ENCODE peak calls at places on chromosome 17, in five cellular contexts. H is neural crest cell, I is LHCN-M2, E is epithelial cell of esophagus, T is NCI-H1092. B is an unnamed sample.

GRCh38 chr17:68398731-68399637 is 58.3 kb downstream of the WIPI1 start:
- DNase-seq in H (peak), T (peak), E (peak), I (peak), B (peak)

GRCh38 chr17:3695723-3696411 is at the start of gene P2RX5:
- DNase-seq in H (no peak), T (no peak), E (peak), I (no peak), B (no peak)

GRCh38 chr17:64778367-64779290 is 116.5 kb upstream of the SMURF2 start:
- DNase-seq in T (peak), E (peak), I (no peak), H (no peak), B (no peak)

GRCh38 chr17:46144246-46144645 is 49.0 kb downstream of the KANSL1 start:
- DNase-seq in H (no peak), I (no peak), T (no peak), E (no peak), B (no peak)

GRCh38 chr17:65228734-65229390 is 91.7 kb downstream of the RGS9 start:
- DNase-seq in I (peak), T (no peak), E (peak), H (no peak), B (no peak)

GRCh38 chr17:35588196-35588920 is 1.2 kb downstream of the AP2B1 start:
- DNase-seq in H (no peak), I (peak), T (no peak), E (peak), B (no peak)

GRCh38 chr17:27490391-27490790 is 34.1 kb downstream of the KSR1 start:
- DNase-seq in T (no peak), E (no peak), I (no peak), H (no peak), B (no peak)

GRCh38 chr17:17568772-17569195 is 22.7 kb downstream of the PEMT start:
- DNase-seq in E (peak), H (peak), T (no peak), I (peak), B (peak)

GRCh38 chr17:34458266-34458665 is 95.2 kb upstream of the CCL1 start:
- DNase-seq in H (no peak), I (no peak), E (no peak), T (no peak), B (no peak)

GRCh38 chr17:38797091-38797490 is 2.3 kb downstream of the PIP4K2B start:
- DNase-seq in E (peak), H (no peak), I (peak), T (no peak), B (no peak)

GRCh38 chr17:45261577-45262515 is at the start of gene SPATA32:
- DNase-seq in I (no peak), E (peak), H (peak), T (no peak), B (no peak)

GRCh38 chr17:39971076-39971603 is 8.3 kb downstream of the GSDMA start:
- DNase-seq in H (no peak), I (no peak), E (no peak), T (no peak), B (no peak)

GRCh38 chr17:9890124-9890523 is 14.9 kb downstream of the RCVRN start:
- DNase-seq in E (peak), T (no peak), I (no peak), H (peak), B (no peak)

GRCh38 chr17:29909604-29910003 is 20.4 kb downstream of the SSH2 start:
- DNase-seq in H (no peak), T (no peak), E (peak), I (peak), B (no peak)

GRCh38 chr17:44830359-44831269 is 527 bp upstream of the GJC1 start:
- DNase-seq in E (peak), T (no peak), H (peak), I (no peak), B (no peak)

GRCh38 chr17:1882836-1883235 is 53.0 kb downstream of the RPA1 start:
- DNase-seq in T (no peak), E (peak), H (no peak), I (peak), B (no peak)

GRCh38 chr17:43840814-43841213 is 6.2 kb upstream of the CD300LG start:
- DNase-seq in E (no peak), I (no peak), H (no peak), T (no peak), B (no peak)

GRCh38 chr17:55056530-55056929 is 88.0 kb downstream of the STXBP4 start:
- DNase-seq in T (peak), H (no peak), I (no peak), E (peak), B (no peak)

GRCh38 chr17:6508519-6509294 is 47.6 kb downstream of the PITPNM3 start:
- DNase-seq in E (no peak), H (no peak), I (peak), T (no peak), B (no peak)

GRCh38 chr17:19250421-19251141 is 13.4 kb downstream of the EPN2 start:
- DNase-seq in H (no peak), I (no peak), E (no peak), T (no peak), B (no peak)

GRCh38 chr17:28335959-28336871 is 654 bp downstream of the TNFAIP1 start:
- DNase-seq in H (peak), T (no peak), E (peak), I (peak), B (peak)

GRCh38 chr17:65557349-65558310 is 3.8 kb downstream of the AXIN2 start:
- DNase-seq in T (no peak), H (no peak), E (no peak), I (peak), B (no peak)

GRCh38 chr17:1529863-1530262 is 13.5 kb upstream of the INPP5K start:
- DNase-seq in H (no peak), I (no peak), E (no peak), T (no peak), B (no peak)

GRCh38 chr17:564526-564925 is 150.1 kb downstream of the VPS53 start:
- DNase-seq in E (peak), H (no peak), I (no peak), T (no peak), B (no peak)

GRCh38 chr17:34869636-34870035 is 91.6 kb downstream of the CCT6B start:
- DNase-seq in T (no peak), H (no peak), E (no peak), I (no peak), B (no peak)

GRCh38 chr17:41777579-41778188 is 8.8 kb downstream of the JUP start:
- DNase-seq in I (peak), H (no peak), T (peak), E (peak), B (no peak)

GRCh38 chr17:16491703-16492612 is at the start of gene LRRC75A:
- DNase-seq in T (peak), E (peak), H (peak), I (no peak), B (peak)